ENCODE peak calls at places on chromosomes 3 and 15, in seven cellular contexts. W, M, N, S, E, V and O are unnamed samples.

GRCh38 chr3:12477256-12477655 is 7.0 kb upstream of the TSEN2 start:
- DNase-seq in W (peak; percentile 52), M (peak; percentile 59), N (no peak), S (no peak), E (no peak), V (no peak), O (no peak)

GRCh38 chr3:138348950-138349739 is 766 bp downstream of the MRAS start:
- DNase-seq in W (no peak), M (no peak), N (peak; percentile 61), S (no peak), E (no peak), V (peak; percentile 11), O (no peak)

GRCh38 chr3:73719877-73720276 is 95.1 kb upstream of the PDZRN3 start:
- DNase-seq in W (no peak), M (peak; percentile 54), N (no peak), S (no peak), E (no peak), V (no peak), O (no peak)

GRCh38 chr15:73110246-73110645 is 58.0 kb downstream of the NEO1 start:
- DNase-seq in W (no peak), M (no peak), N (no peak), S (no peak), E (no peak), V (no peak), O (no peak)

GRCh38 chr3:48897401-48898376 is 993 bp downstream of the SLC25A20 start:
- DNase-seq in W (no peak), M (peak; percentile 26), N (no peak), S (peak; percentile 80), E (no peak), V (no peak), O (no peak)

GRCh38 chr15:92082217-92082843 is 228.8 kb downstream of the SLCO3A1 start:
- DNase-seq in W (no peak), M (peak; percentile 64), N (peak; percentile 88), S (no peak), E (peak; percentile 54), V (peak; percentile 59), O (peak; percentile 32)

GRCh38 chr3:172103724-172104123 is 64.3 kb downstream of the FNDC3B start:
- DNase-seq in W (no peak), M (no peak), N (no peak), S (no peak), E (no peak), V (no peak), O (no peak)

GRCh38 chr3:59240856-59241255 is 191.0 kb upstream of the CFAP20DC start:
- DNase-seq in W (no peak), M (no peak), N (no peak), S (no peak), E (no peak), V (peak; percentile 83), O (no peak)

GRCh38 chr3:160544837-160545236 is 20.5 kb downstream of the KPNA4 start:
- DNase-seq in W (no peak), M (no peak), N (no peak), S (no peak), E (no peak), V (no peak), O (no peak)

GRCh38 chr3:17742837-17743659 is 617 bp upstream of the TBC1D5 start:
- DNase-seq in W (no peak), M (no peak), N (no peak), S (no peak), E (peak; percentile 97), V (peak; percentile 99), O (no peak)

GRCh38 chr15:74889390-74889881 is 406 bp upstream of the MPI start:
- DNase-seq in W (no peak), M (peak; percentile 33), N (peak; percentile 54), S (peak; percentile 84), E (peak; percentile 34), V (no peak), O (no peak)

GRCh38 chr15:74888716-74889115 is 1.1 kb upstream of the MPI start:
- DNase-seq in W (no peak), M (no peak), N (no peak), S (no peak), E (no peak), V (no peak), O (no peak)

GRCh38 chr15:74892313-74892712 is 2.5 kb downstream of the MPI start:
- DNase-seq in W (no peak), M (peak; percentile 54), N (no peak), S (no peak), E (peak; percentile 66), V (no peak), O (no peak)

GRCh38 chr15:74891469-74891868 is 1.6 kb downstream of the MPI start:
- DNase-seq in W (no peak), M (peak; percentile 85), N (no peak), S (no peak), E (peak; percentile 27), V (no peak), O (no peak)

DNA sequence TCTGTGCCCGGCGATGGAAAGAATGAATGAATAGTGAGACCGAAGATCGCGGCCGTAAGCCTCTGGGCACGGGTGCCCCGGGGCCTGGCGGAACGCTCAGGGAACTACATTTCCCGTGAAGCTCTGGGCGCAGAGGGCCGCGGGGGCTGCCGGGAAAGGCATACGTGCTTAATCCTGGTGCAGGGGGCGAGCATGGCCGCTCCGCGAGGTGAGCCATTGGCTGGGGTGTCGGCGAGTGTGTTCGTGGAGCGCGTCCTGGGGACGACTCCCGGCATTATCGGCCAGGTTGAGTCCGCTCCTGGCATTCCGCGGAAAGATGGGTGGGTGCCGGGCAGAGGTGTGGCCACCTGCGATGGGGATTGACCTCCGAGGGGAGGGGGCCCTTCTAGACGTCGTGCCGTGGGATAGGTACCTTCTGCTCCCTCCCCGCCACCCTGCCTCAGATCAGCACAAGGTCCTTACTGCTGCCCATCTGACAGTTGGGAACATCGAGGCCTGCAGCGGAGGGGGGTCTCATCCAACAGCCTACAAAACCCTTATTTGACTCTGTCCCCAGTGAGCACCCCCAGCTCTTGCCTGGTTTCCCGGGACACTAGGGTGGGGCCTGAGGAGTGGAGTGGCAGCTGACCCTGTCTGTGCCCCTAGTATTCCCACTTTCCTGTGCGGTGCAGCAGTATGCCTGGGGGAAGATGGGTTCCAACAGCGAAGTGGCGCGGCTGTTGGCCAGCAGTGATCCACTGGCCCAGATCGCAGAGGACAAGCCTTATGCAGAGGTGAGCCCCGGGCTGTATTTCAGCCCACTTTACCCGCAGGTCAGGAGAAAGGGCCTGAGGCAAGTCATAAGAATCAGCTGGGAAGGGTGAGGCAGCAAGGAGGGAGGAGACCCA is at the start of gene MPI:
- DNase-seq in W (peak; percentile 93), M (peak; percentile 90), N (peak; percentile 93), S (peak; percentile 97), E (peak; percentile 87), V (peak; percentile 86), O (peak; percentile 98)
- TF ChIP-seq POLR2A in W (peak; percentile 18), M (peak; percentile 72), N (peak; percentile 92), S (peak; percentile 20), E (peak; percentile 35), V (peak; percentile 96), O (peak; percentile 98)

DNA sequence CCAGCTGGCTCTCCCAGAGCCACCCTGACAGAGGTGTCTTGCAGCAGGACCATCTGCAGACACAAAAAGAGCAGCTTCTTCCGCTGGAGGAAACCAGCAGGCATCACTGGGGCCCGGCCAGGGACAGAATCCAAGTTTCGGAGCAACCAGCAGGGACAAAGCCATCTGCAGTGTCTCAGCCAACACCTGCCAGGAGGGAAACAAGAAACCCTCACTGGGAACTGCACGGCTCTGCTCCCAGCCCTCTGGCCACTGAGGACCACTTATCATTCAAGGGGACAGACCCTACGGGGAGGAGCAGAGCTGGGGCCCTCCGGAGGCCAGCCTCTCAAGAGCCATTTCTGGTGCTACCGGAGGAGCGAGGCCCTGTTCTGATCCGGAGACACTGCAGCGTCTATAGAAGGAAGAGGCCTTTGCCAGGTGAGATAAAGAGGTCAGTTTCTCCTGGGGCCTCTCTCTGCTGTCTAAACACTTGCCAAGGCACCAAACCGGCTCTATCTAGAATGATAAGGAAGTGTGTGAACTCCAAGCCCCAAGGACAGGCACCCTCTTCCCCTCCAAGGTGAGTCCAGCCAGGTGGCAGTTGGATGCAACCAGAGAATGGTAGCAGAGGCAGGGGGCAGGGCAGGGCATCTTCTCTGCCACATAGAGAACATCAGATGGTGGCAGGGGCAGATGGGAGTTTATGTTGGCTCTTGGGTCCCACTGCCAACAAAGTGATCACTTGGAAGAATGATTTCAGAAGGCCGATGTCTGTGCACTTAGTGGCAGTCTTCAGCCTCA is 89.0 kb downstream of the CHSY1 start:
- DNase-seq in W (no peak), M (no peak), N (no peak), S (peak; percentile 67), E (no peak), V (no peak), O (no peak)
- TF ChIP-seq POLR2AphosphoS5 in W (no peak), M (no peak), N (no peak), S (no peak), E (no peak), V (no peak), O (no peak)

DNA sequence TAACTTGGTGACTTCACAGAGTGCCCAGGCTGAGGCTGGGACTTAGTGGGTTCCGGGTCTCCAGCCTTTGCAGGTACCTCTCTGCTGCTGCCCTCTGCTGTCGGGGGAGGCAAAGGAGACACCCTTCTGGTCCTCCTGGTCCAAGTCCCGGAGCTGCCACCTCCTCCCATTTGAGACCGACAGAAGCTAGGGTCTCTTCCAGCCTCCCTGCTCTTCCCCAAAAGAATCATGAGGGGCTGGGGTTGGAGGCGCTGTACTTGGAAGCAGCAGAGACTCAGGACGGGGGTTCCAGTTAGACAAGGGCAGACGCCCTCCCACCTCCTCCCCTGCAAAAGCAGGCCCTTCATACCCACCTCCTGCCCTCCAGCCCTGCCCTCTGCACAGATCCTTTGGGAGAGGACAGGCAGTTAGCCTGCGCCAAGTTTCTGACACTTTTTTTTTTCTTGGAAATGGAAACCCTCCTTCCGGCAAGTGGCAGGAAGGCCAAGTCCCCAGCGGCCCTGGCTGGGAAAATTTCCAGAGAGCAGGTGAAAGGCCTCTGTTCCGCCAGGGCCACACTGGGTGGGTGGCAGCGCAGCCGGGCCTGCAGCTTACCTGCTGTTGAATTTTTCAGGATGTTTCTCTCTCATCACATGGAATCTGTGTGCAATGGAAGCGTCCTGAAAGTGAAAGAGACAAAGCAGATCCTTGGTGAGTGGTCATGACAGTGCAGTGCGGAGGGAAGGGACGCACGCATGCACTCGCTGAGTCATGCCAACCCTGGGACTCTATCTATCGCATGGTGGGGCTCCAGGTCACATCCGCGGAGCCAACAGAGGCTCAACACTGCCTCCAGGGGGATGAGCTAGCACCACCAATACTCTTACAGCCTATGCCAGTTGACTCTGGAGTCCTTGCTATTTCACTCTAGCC is 119.9 kb downstream of the DGKG start:
- DNase-seq in W (no peak), M (peak; percentile 70), N (peak; percentile 80), S (peak; percentile 88), E (peak; percentile 76), V (peak; percentile 33), O (peak; percentile 61)
- TF ChIP-seq POLR2A in W (no peak), M (no peak), N (no peak), S (no peak), E (no peak), V (no peak), O (no peak)

GRCh38 chr3:132254076-132254755 is 63.0 kb upstream of the ACP3 start:
- DNase-seq in W (no peak), M (no peak), N (no peak), S (no peak), E (no peak), V (no peak), O (no peak)

GRCh38 chr3:132255041-132255745 is 62.0 kb upstream of the ACP3 start:
- DNase-seq in W (no peak), M (no peak), N (no peak), S (no peak), E (no peak), V (no peak), O (no peak)

GRCh38 chr3:132261501-132261900 is 55.7 kb upstream of the ACP3 start:
- DNase-seq in W (no peak), M (no peak), N (no peak), S (no peak), E (no peak), V (no peak), O (no peak)

GRCh38 chr3:132253262-132253878 is 63.8 kb upstream of the ACP3 start:
- DNase-seq in W (no peak), M (peak; percentile 16), N (no peak), S (no peak), E (no peak), V (peak; percentile 63), O (no peak)

GRCh38 chr3:132256984-132257383 is 60.2 kb upstream of the ACP3 start:
- DNase-seq in W (no peak), M (peak; percentile 16), N (peak; percentile 56), S (no peak), E (peak; percentile 40), V (peak; percentile 44), O (no peak)
- TF ChIP-seq POLR2AphosphoS5 in W (no peak), M (no peak), N (no peak), S (no peak), E (no peak), V (no peak), O (no peak)